ENCODE peak calls at places on chromosomes 13 and 19, in ten cellular contexts. H is lower lobe of right lung; Y is stomach; V is CD8-positive, alpha-beta T cell; U is adrenal gland; I is PC-3; O is IMR-90; A is BE2C; L is GM12865; B is aorta. F is an unnamed sample.

GRCh38 chr19:33446918-33447293 is 73.4 kb downstream of the CEBPG start:
- DNase-seq in I (no peak), H (no peak), O (no peak), Y (no peak), V (no peak), U (no peak), L (no peak), B (peak), A (no peak), F (no peak)

GRCh38 chr19:55809381-55810058 is 22.3 kb downstream of the NLRP11 start:
- DNase-seq in Y (peak), H (peak), A (peak), B (peak), L (peak), I (peak), U (peak), O (peak), V (peak), F (peak)

GRCh38 chr19:13058951-13059660 is 43.6 kb downstream of the LYL1 start:
- DNase-seq in U (no peak), B (no peak), H (peak), Y (no peak), O (no peak), L (no peak), A (peak), I (no peak), V (no peak), F (peak)

GRCh38 chr19:13055213-13056051 is 47.2 kb downstream of the LYL1 start:
- DNase-seq in I (peak), U (peak), O (peak), Y (peak), A (peak), V (no peak), L (no peak), H (peak), B (peak), F (peak)

GRCh38 chr19:13381827-13382632 is 124.2 kb downstream of the CACNA1A start:
- DNase-seq in U (no peak), L (no peak), V (no peak), O (peak), B (no peak), Y (no peak), I (no peak), H (no peak), A (no peak), F (no peak)

GRCh38 chr13:91142572-91142971 is 204.9 kb upstream of the MIR17HG start:
- DNase-seq in B (no peak), I (peak), U (no peak), O (peak), A (no peak), H (no peak), Y (no peak), V (no peak), L (no peak), F (peak)

GRCh38 chr19:28847468-28847867 is 365.5 kb downstream of the UQCRFS1 start:
- DNase-seq in Y (no peak), V (no peak), O (peak), B (no peak), L (no peak), U (no peak), I (no peak), H (no peak), A (no peak), F (peak)

GRCh38 chr19:2888739-2889224 is 11.9 kb upstream of the ZNF57 start:
- DNase-seq in V (peak), Y (no peak), A (no peak), L (peak), H (peak), B (no peak), O (no peak), U (no peak), I (no peak), F (no peak)

GRCh38 chr19:10567696-10568443 is 909 bp downstream of the CDKN2D start:
- DNase-seq in L (no peak), I (no peak), Y (no peak), V (no peak), B (no peak), O (no peak), H (no peak), A (no peak), U (peak), F (no peak)

GRCh38 chr19:18021121-18021755 is 13.3 kb downstream of the ARRDC2 start:
- DNase-seq in A (no peak), U (peak), Y (peak), V (peak), O (peak), L (peak), B (peak), I (peak), H (peak), F (peak)

DNA sequence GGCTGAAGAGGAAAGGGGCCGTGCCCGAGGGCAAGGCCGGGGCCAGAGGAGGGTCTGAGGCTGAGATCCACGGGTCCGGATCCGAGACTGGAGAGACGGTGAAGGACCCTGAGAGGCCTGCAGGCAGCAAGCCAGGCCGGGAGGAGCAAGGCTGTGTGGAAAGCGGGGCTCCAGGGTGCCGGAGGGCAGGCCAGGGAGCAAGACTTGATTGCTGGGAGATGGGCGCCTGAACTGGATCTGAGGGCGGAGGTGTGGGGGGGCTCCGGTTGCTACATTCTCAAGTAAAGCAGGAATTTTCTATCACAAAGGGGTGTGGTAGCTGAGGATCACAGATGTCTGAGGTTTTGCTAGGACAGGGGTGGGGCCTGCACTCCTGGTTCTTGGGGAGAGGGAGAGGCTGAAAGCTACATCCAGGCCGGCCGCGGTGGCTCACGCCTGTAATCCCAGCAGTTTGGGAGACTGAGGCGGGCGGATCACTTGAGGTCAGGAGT is 3.8 kb downstream of the MAMSTR start:
- DNase-seq in O (no peak), U (no peak), Y (no peak), A (no peak), I (no peak), V (no peak), H (no peak), L (no peak), B (no peak), F (peak)
- H3K4me3 ChIP-seq in O (no peak), U (no peak), Y (peak), A (no peak), I (no peak), V (no peak), H (peak), L (no peak), B (no peak), F (peak)

GRCh38 chr13:100710176-100710575 is 35.6 kb upstream of the TMTC4 start:
- DNase-seq in U (no peak), L (no peak), B (no peak), O (no peak), Y (no peak), H (no peak), I (no peak), A (no peak), V (no peak), F (no peak)

GRCh38 chr13:100707818-100708740 is 33.5 kb upstream of the TMTC4 start:
- DNase-seq in O (no peak), Y (no peak), V (no peak), A (no peak), H (no peak), U (no peak), B (no peak), L (no peak), I (peak), F (peak)
- H3K4me3 ChIP-seq in O (no peak), Y (no peak), V (no peak), A (no peak), H (no peak), U (no peak), B (no peak), L (no peak), I (no peak), F (no peak)

GRCh38 chr19:39969266-39969665 is 1.7 kb upstream of the PSMC4 start:
- DNase-seq in A (no peak), H (no peak), I (no peak), Y (peak), L (no peak), O (peak), V (no peak), B (no peak), U (no peak), F (peak)

GRCh38 chr19:39968789-39969188 is 2.2 kb upstream of the PSMC4 start:
- DNase-seq in U (no peak), A (no peak), H (no peak), V (no peak), O (no peak), L (no peak), B (no peak), I (no peak), Y (peak), F (no peak)

GRCh38 chr19:39970424-39970673 is 616 bp upstream of the PSMC4 start:
- DNase-seq in O (no peak), B (no peak), Y (no peak), A (no peak), V (no peak), H (no peak), L (no peak), U (no peak), I (peak), F (no peak)

GRCh38 chr19:39970674-39971379 is at the start of gene PSMC4:
- DNase-seq in O (peak), L (peak), A (peak), Y (peak), H (peak), B (peak), U (peak), I (peak), V (peak), F (peak)

DNA sequence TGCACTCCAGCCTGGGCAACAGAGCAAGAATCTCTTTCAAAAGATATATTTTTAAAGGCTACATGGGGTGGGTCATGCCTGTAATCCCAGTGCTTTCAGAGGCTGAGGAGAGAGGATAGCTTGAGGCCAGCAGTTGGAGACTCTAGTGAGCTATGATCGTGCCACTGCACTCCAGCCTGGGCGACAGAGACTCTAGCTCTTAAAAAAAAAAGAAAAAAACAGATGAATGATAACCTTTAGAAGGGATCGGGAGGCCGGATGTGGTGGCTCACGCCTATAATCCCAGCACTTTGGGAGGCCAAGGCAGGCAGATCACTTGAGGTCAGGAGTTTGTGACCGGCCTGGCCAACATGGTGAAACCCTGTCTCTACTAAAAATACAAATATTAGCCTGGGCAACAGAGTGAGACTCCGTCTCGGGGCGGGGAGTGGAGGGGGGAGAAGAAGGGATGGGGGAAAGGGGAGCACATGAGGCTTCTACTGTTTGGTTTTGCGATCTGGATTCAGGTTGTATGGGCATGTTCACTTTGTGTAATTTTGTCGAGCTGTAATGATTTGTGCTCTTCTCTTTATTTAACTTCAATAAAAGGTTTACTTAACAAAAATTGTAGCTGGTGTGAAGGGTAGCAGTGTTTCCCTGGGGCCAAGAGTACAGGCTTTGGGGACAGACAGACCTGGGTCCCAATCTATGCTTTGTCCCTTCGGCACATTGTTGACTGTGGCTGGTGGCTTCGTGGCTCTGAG is 1.1 kb upstream of the PSMC4 start:
- DNase-seq in O (no peak), A (no peak), U (no peak), H (no peak), L (peak), V (no peak), Y (peak), B (no peak), I (no peak), F (no peak)
- H3K4me3 ChIP-seq in O (peak), A (peak), U (no peak), H (peak), L (peak), V (peak), Y (peak), B (peak), I (peak), F (peak)

GRCh38 chr19:7515091-7515470 is 822 bp upstream of the ZNF358 start:
- DNase-seq in H (no peak), A (no peak), Y (peak), O (peak), B (peak), I (no peak), V (no peak), U (peak), L (no peak), F (no peak)
- H3K4me3 ChIP-seq in H (peak), A (no peak), Y (peak), O (peak), B (no peak), I (peak), V (no peak), U (no peak), L (no peak), F (no peak)